ENCODE peak calls at places on chromosome 9, in seven cellular contexts. One of them, this sample, is unnamed.

GRCh38 chr9:33164138-33164809 is 2.9 kb downstream of the B4GALT1 start:
- DNase-seq in GM12878: no peak
- DNase-seq in HCT116: no peak
- DNase-seq in K562: no peak
- DNase-seq in H1: no peak
- DNase-seq in SK-N-SH: no peak
- DNase-seq in HepG2: no peak
- DNase-seq in this sample: no peak

GRCh38 chr9:36141288-36141687 is 4.8 kb downstream of the GLIPR2 start:
- DNase-seq in K562: peak
- DNase-seq in HCT116: no peak
- DNase-seq in H1: no peak
- DNase-seq in SK-N-SH: peak
- DNase-seq in GM12878: no peak
- DNase-seq in HepG2: no peak
- DNase-seq in this sample: peak

GRCh38 chr9:124351672-124352468 is 63.4 kb downstream of the PSMB7 start:
- DNase-seq in H1: no peak
- DNase-seq in HepG2: no peak
- DNase-seq in SK-N-SH: no peak
- DNase-seq in K562: no peak
- DNase-seq in GM12878: no peak
- DNase-seq in HCT116: no peak
- DNase-seq in this sample: no peak

GRCh38 chr9:37425298-37425752 is 2.8 kb downstream of the GRHPR start:
- DNase-seq in K562: no peak
- DNase-seq in HCT116: no peak
- DNase-seq in H1: no peak
- DNase-seq in HepG2: no peak
- DNase-seq in SK-N-SH: no peak
- DNase-seq in GM12878: no peak
- DNase-seq in this sample: no peak

GRCh38 chr9:11471321-11471720 is 858.5 kb upstream of the PTPRD start:
- DNase-seq in H1: no peak
- DNase-seq in GM12878: no peak
- DNase-seq in HCT116: no peak
- DNase-seq in HepG2: no peak
- DNase-seq in K562: no peak
- DNase-seq in SK-N-SH: no peak
- DNase-seq in this sample: no peak

GRCh38 chr9:81470864-81471263 is 218.5 kb downstream of the TLE1 start:
- DNase-seq in GM12878: no peak
- DNase-seq in SK-N-SH: peak
- DNase-seq in HCT116: no peak
- DNase-seq in K562: no peak
- DNase-seq in H1: no peak
- DNase-seq in HepG2: no peak
- DNase-seq in this sample: no peak

GRCh38 chr9:115008536-115008935 is 78.1 kb upstream of the TNFSF8 start:
- DNase-seq in H1: no peak
- DNase-seq in SK-N-SH: no peak
- DNase-seq in HCT116: no peak
- DNase-seq in K562: no peak
- DNase-seq in GM12878: no peak
- DNase-seq in HepG2: no peak
- DNase-seq in this sample: no peak

GRCh38 chr9:99366183-99366582 is 144.1 kb downstream of the SEC61B start:
- DNase-seq in GM12878: no peak
- DNase-seq in HCT116: no peak
- DNase-seq in K562: no peak
- DNase-seq in H1: no peak
- DNase-seq in HepG2: no peak
- DNase-seq in SK-N-SH: no peak
- DNase-seq in this sample: no peak

GRCh38 chr9:128155736-128156500 is 4.1 kb upstream of the BBLN start:
- DNase-seq in HepG2: no peak
- DNase-seq in HCT116: no peak
- DNase-seq in SK-N-SH: no peak
- DNase-seq in GM12878: no peak
- DNase-seq in H1: no peak
- DNase-seq in K562: no peak
- DNase-seq in this sample: no peak

GRCh38 chr9:37309136-37309535 is 113.4 kb upstream of the GRHPR start:
- DNase-seq in HepG2: peak
- DNase-seq in K562: peak
- DNase-seq in H1: peak
- DNase-seq in GM12878: no peak
- DNase-seq in HCT116: no peak
- DNase-seq in SK-N-SH: no peak
- DNase-seq in this sample: no peak

GRCh38 chr9:134585021-134585561 is 56.5 kb upstream of the COL5A1 start:
- DNase-seq in HepG2: no peak
- DNase-seq in K562: no peak
- DNase-seq in GM12878: no peak
- DNase-seq in H1: no peak
- DNase-seq in SK-N-SH: no peak
- DNase-seq in HCT116: no peak
- DNase-seq in this sample: no peak

GRCh38 chr9:8365029-8365428 is 565.5 kb upstream of the DMAC1 start:
- DNase-seq in HCT116: no peak
- DNase-seq in SK-N-SH: no peak
- DNase-seq in H1: no peak
- DNase-seq in K562: no peak
- DNase-seq in GM12878: no peak
- DNase-seq in HepG2: no peak
- DNase-seq in this sample: no peak

GRCh38 chr9:32968101-32969011 is 33.1 kb downstream of the APTX start:
- DNase-seq in HepG2: peak
- DNase-seq in GM12878: no peak
- DNase-seq in H1: no peak
- DNase-seq in K562: peak
- DNase-seq in HCT116: peak
- DNase-seq in SK-N-SH: peak
- DNase-seq in this sample: peak

GRCh38 chr9:12775963-12776774 is 1.3 kb downstream of the LURAP1L start:
- DNase-seq in GM12878: no peak
- DNase-seq in SK-N-SH: peak
- DNase-seq in H1: peak
- DNase-seq in K562: peak
- DNase-seq in HepG2: peak
- DNase-seq in HCT116: peak
- DNase-seq in this sample: no peak

GRCh38 chr9:122036988-122037387 is 56.1 kb downstream of the TTLL11 start:
- DNase-seq in SK-N-SH: no peak
- DNase-seq in K562: no peak
- DNase-seq in H1: no peak
- DNase-seq in HepG2: no peak
- DNase-seq in HCT116: no peak
- DNase-seq in GM12878: no peak
- DNase-seq in this sample: no peak

GRCh38 chr9:98306384-98307145 is 51.1 kb upstream of the TBC1D2 start:
- DNase-seq in GM12878: no peak
- DNase-seq in H1: no peak
- DNase-seq in SK-N-SH: peak
- DNase-seq in HCT116: no peak
- DNase-seq in K562: no peak
- DNase-seq in HepG2: no peak
- DNase-seq in this sample: peak

GRCh38 chr9:4873066-4873465 is 80.3 kb downstream of the RCL1 start:
- DNase-seq in HepG2: no peak
- DNase-seq in K562: no peak
- DNase-seq in GM12878: no peak
- DNase-seq in HCT116: no peak
- DNase-seq in H1: no peak
- DNase-seq in SK-N-SH: no peak
- DNase-seq in this sample: no peak

GRCh38 chr9:136616307-136616635 is 46.4 kb upstream of the EGFL7 start:
- DNase-seq in GM12878: no peak
- DNase-seq in HepG2: no peak
- DNase-seq in HCT116: no peak
- DNase-seq in K562: no peak
- DNase-seq in H1: no peak
- DNase-seq in SK-N-SH: no peak
- DNase-seq in this sample: no peak

GRCh38 chr9:136617746-136618577 is 44.8 kb upstream of the EGFL7 start:
- DNase-seq in HepG2: no peak
- DNase-seq in SK-N-SH: no peak
- DNase-seq in K562: no peak
- DNase-seq in H1: no peak
- DNase-seq in GM12878: no peak
- DNase-seq in HCT116: no peak
- DNase-seq in this sample: no peak

GRCh38 chr9:136618578-136619547 is 43.9 kb upstream of the EGFL7 start:
- DNase-seq in K562: no peak
- DNase-seq in SK-N-SH: no peak
- DNase-seq in H1: no peak
- DNase-seq in HepG2: no peak
- DNase-seq in GM12878: no peak
- DNase-seq in HCT116: no peak
- DNase-seq in this sample: no peak

GRCh38 chr9:136615631-136616306 is 46.9 kb upstream of the EGFL7 start:
- DNase-seq in GM12878: no peak
- DNase-seq in HepG2: no peak
- DNase-seq in H1: no peak
- DNase-seq in HCT116: no peak
- DNase-seq in K562: peak
- DNase-seq in SK-N-SH: no peak
- DNase-seq in this sample: no peak

DNA sequence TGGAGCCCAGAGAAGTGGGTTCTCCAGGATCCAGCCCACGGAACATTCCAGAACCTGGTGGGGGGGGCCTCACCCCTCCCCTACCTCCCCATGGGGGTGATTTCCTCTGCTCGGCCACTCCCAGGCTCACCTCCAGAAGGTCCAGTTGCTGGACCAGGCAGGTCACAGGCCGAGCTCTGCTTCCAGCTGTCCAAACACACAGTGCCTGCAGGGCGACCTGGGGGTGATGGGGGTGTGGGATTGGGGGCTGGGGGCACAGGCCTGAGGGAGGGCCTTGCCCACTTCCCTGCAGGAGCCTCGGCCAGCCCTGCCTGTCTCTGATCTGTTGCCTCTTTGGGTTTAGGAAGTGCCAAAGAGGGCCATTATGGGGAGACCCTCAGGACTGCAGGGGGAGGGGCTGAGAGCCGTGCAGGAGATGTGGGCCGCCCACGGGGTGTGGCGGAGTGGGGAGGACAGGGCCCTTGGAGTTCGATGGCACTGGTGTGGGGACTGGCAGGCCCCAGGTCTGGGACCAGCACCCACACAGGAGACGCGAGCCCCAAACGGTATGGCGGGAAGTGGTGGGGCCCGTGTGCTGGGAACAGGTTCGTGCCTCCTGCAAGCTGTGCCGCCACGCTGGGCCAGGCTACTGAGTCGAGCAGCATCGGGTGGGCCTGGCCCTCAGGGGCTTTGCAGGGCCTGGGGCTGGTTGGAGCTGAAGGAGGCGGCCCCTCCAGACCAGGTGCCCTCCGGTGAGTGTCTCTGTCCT is 45.6 kb upstream of the EGFL7 start:
- DNase-seq in HCT116: no peak
- DNase-seq in GM12878: no peak
- DNase-seq in HepG2: no peak
- DNase-seq in H1: no peak
- DNase-seq in SK-N-SH: no peak
- DNase-seq in K562: no peak
- DNase-seq in this sample: no peak
- TF ChIP-seq JUND in HCT116: no peak
- TF ChIP-seq JUND in GM12878: no peak
- TF ChIP-seq JUND in HepG2: no peak
- TF ChIP-seq JUND in H1: no peak
- TF ChIP-seq JUND in SK-N-SH: no peak
- TF ChIP-seq JUND in K562: no peak
- TF ChIP-seq JUND in this sample: no peak

GRCh38 chr9:103658156-103658555 is 436.0 kb upstream of the SMC2 start:
- DNase-seq in K562: no peak
- DNase-seq in GM12878: no peak
- DNase-seq in HCT116: no peak
- DNase-seq in H1: no peak
- DNase-seq in HepG2: no peak
- DNase-seq in SK-N-SH: no peak
- DNase-seq in this sample: no peak

GRCh38 chr9:103660830-103661229 is 433.3 kb upstream of the SMC2 start:
- DNase-seq in HCT116: no peak
- DNase-seq in GM12878: no peak
- DNase-seq in SK-N-SH: no peak
- DNase-seq in H1: no peak
- DNase-seq in K562: peak
- DNase-seq in HepG2: no peak
- DNase-seq in this sample: no peak

DNA sequence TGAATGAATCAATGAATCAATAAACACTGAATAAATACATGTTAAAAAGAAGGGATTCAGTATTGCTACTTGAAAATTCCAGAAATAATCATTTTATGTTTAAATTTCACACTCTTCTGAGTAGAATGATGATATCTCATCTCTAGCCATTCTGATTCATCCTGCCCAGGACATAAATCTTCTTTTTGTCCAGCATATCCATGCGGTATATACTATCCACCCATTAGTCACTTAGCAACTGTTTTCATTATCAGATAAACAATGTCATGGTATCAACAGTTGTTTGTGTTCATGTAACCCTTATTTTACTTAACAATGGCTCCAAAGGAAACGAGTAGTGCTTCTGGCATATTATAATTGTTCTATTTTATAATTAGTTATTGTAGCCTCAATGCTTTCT is 432.4 kb upstream of the SMC2 start:
- DNase-seq in GM12878: no peak
- DNase-seq in H1: no peak
- DNase-seq in K562: peak
- DNase-seq in SK-N-SH: no peak
- DNase-seq in HCT116: no peak
- DNase-seq in HepG2: no peak
- DNase-seq in this sample: no peak
- TF ChIP-seq JUND in GM12878: no peak
- TF ChIP-seq JUND in H1: no peak
- TF ChIP-seq JUND in K562: no peak
- TF ChIP-seq JUND in SK-N-SH: no peak
- TF ChIP-seq JUND in HCT116: no peak
- TF ChIP-seq JUND in HepG2: no peak
- TF ChIP-seq JUND in this sample: no peak

DNA sequence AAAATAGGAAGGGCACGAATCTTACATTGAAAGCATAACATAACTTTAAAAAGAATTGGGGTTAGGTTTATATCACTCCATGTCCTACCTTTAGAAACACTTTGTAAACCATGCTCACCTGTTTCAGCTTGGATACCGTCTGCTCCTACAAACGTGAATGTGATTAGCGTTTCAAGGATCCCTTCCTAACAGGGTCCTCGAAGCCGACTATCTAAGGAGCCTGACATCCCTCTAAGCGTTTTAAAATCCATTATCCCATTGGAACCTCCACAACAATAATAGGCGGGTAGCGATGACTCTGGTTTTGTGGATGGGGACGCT is 1.0 kb downstream of the SVEP1 start:
- DNase-seq in GM12878: no peak
- DNase-seq in HCT116: no peak
- DNase-seq in SK-N-SH: no peak
- DNase-seq in HepG2: no peak
- DNase-seq in K562: no peak
- DNase-seq in H1: no peak
- DNase-seq in this sample: no peak
- TF ChIP-seq JUND in GM12878: no peak
- TF ChIP-seq JUND in HCT116: no peak
- TF ChIP-seq JUND in SK-N-SH: no peak
- TF ChIP-seq JUND in HepG2: no peak
- TF ChIP-seq JUND in K562: no peak
- TF ChIP-seq JUND in H1: no peak
- TF ChIP-seq JUND in this sample: no peak

GRCh38 chr9:83708515-83709158 is 879 bp upstream of the UBQLN1 start:
- DNase-seq in HepG2: peak
- DNase-seq in H1: no peak
- DNase-seq in HCT116: peak
- DNase-seq in SK-N-SH: peak
- DNase-seq in K562: peak
- DNase-seq in GM12878: no peak
- DNase-seq in this sample: peak
- TF ChIP-seq JUND in HepG2: no peak
- TF ChIP-seq JUND in H1: no peak
- TF ChIP-seq JUND in HCT116: no peak
- TF ChIP-seq JUND in SK-N-SH: no peak
- TF ChIP-seq JUND in K562: peak
- TF ChIP-seq JUND in GM12878: peak
- TF ChIP-seq JUND in this sample: no peak